ENCODE peak calls at places on chromosomes 13 and 19, in ten cellular contexts. One of them, this sample, is unnamed.

GRCh38 chr13:111036665-111037064 is 78.4 kb upstream of the ARHGEF7 start:
- DNase-seq in fibroblast of villous mesenchyme: no peak
- DNase-seq in NCI-H2029 treated with DMSO at 0.1 percent for 48 hours: no peak
- DNase-seq in mucosa of gallbladder: no peak
- DNase-seq in RKO: no peak
- DNase-seq in naive B cell: no peak
- DNase-seq in aorta: no peak
- DNase-seq in memory B cell: no peak
- DNase-seq in MCF 10A: no peak
- DNase-seq in naive thymus-derived CD4-positive, alpha-beta T cell: no peak
- DNase-seq in this sample: no peak

GRCh38 chr13:92265408-92265807 is 867.0 kb downstream of the GPC5 start:
- DNase-seq in fibroblast of villous mesenchyme: no peak
- DNase-seq in NCI-H2029 treated with DMSO at 0.1 percent for 48 hours: no peak
- DNase-seq in mucosa of gallbladder: no peak
- DNase-seq in RKO: no peak
- DNase-seq in naive B cell: no peak
- DNase-seq in aorta: no peak
- DNase-seq in memory B cell: no peak
- DNase-seq in MCF 10A: no peak
- DNase-seq in naive thymus-derived CD4-positive, alpha-beta T cell: no peak
- DNase-seq in this sample: no peak

GRCh38 chr13:59459972-59460371 is 703.8 kb downstream of the DIAPH3 start:
- DNase-seq in fibroblast of villous mesenchyme: no peak
- DNase-seq in NCI-H2029 treated with DMSO at 0.1 percent for 48 hours: no peak
- DNase-seq in mucosa of gallbladder: no peak
- DNase-seq in RKO: peak; percentile 16
- DNase-seq in naive B cell: no peak
- DNase-seq in aorta: no peak
- DNase-seq in memory B cell: no peak
- DNase-seq in MCF 10A: no peak
- DNase-seq in naive thymus-derived CD4-positive, alpha-beta T cell: no peak
- DNase-seq in this sample: no peak

GRCh38 chr19:42113641-42114348 is 18.5 kb downstream of the POU2F2 start:
- DNase-seq in fibroblast of villous mesenchyme: peak; percentile 90
- DNase-seq in NCI-H2029 treated with DMSO at 0.1 percent for 48 hours: no peak
- DNase-seq in mucosa of gallbladder: no peak
- DNase-seq in RKO: peak; percentile 99
- DNase-seq in naive B cell: peak; percentile 67
- DNase-seq in aorta: peak; percentile 81
- DNase-seq in memory B cell: peak; percentile 52
- DNase-seq in MCF 10A: peak; percentile 97
- DNase-seq in naive thymus-derived CD4-positive, alpha-beta T cell: no peak
- DNase-seq in this sample: no peak

GRCh38 chr13:83753912-83754624 is 128.2 kb downstream of the SLITRK1 start:
- DNase-seq in fibroblast of villous mesenchyme: no peak
- DNase-seq in NCI-H2029 treated with DMSO at 0.1 percent for 48 hours: no peak
- DNase-seq in mucosa of gallbladder: no peak
- DNase-seq in RKO: no peak
- DNase-seq in naive B cell: no peak
- DNase-seq in aorta: no peak
- DNase-seq in memory B cell: no peak
- DNase-seq in MCF 10A: no peak
- DNase-seq in naive thymus-derived CD4-positive, alpha-beta T cell: no peak
- DNase-seq in this sample: no peak

GRCh38 chr13:44884076-44884729 is 105.1 kb downstream of the NUFIP1 start:
- DNase-seq in fibroblast of villous mesenchyme: peak; percentile 38
- DNase-seq in NCI-H2029 treated with DMSO at 0.1 percent for 48 hours: no peak
- DNase-seq in mucosa of gallbladder: no peak
- DNase-seq in RKO: peak; percentile 60
- DNase-seq in naive B cell: no peak
- DNase-seq in aorta: no peak
- DNase-seq in memory B cell: no peak
- DNase-seq in MCF 10A: peak; percentile 11
- DNase-seq in naive thymus-derived CD4-positive, alpha-beta T cell: no peak
- DNase-seq in this sample: no peak

GRCh38 chr19:1101337-1101698 is 2.5 kb upstream of the GPX4 start:
- DNase-seq in fibroblast of villous mesenchyme: peak; percentile 82
- DNase-seq in NCI-H2029 treated with DMSO at 0.1 percent for 48 hours: no peak
- DNase-seq in mucosa of gallbladder: no peak
- DNase-seq in RKO: no peak
- DNase-seq in naive B cell: no peak
- DNase-seq in aorta: no peak
- DNase-seq in memory B cell: no peak
- DNase-seq in MCF 10A: no peak
- DNase-seq in naive thymus-derived CD4-positive, alpha-beta T cell: no peak
- DNase-seq in this sample: no peak

GRCh38 chr19:20471441-20471840 is 94.1 kb downstream of the ZNF737 start:
- DNase-seq in fibroblast of villous mesenchyme: no peak
- DNase-seq in NCI-H2029 treated with DMSO at 0.1 percent for 48 hours: no peak
- DNase-seq in mucosa of gallbladder: no peak
- DNase-seq in RKO: no peak
- DNase-seq in naive B cell: no peak
- DNase-seq in aorta: no peak
- DNase-seq in memory B cell: no peak
- DNase-seq in MCF 10A: no peak
- DNase-seq in naive thymus-derived CD4-positive, alpha-beta T cell: no peak
- DNase-seq in this sample: no peak

GRCh38 chr13:29698106-29698505 is 102.6 kb upstream of the SLC7A1 start:
- DNase-seq in fibroblast of villous mesenchyme: no peak
- DNase-seq in NCI-H2029 treated with DMSO at 0.1 percent for 48 hours: no peak
- DNase-seq in mucosa of gallbladder: no peak
- DNase-seq in RKO: no peak
- DNase-seq in naive B cell: no peak
- DNase-seq in aorta: no peak
- DNase-seq in memory B cell: no peak
- DNase-seq in MCF 10A: no peak
- DNase-seq in naive thymus-derived CD4-positive, alpha-beta T cell: no peak
- DNase-seq in this sample: no peak

GRCh38 chr19:30691767-30692516 is 319.8 kb downstream of the ZNF536 start:
- DNase-seq in fibroblast of villous mesenchyme: no peak
- DNase-seq in NCI-H2029 treated with DMSO at 0.1 percent for 48 hours: no peak
- DNase-seq in mucosa of gallbladder: no peak
- DNase-seq in RKO: no peak
- DNase-seq in naive B cell: no peak
- DNase-seq in aorta: no peak
- DNase-seq in memory B cell: no peak
- DNase-seq in MCF 10A: no peak
- DNase-seq in naive thymus-derived CD4-positive, alpha-beta T cell: no peak
- DNase-seq in this sample: no peak

GRCh38 chr13:90020536-90020935 is 1327.0 kb upstream of the MIR17HG start:
- DNase-seq in fibroblast of villous mesenchyme: no peak
- DNase-seq in NCI-H2029 treated with DMSO at 0.1 percent for 48 hours: no peak
- DNase-seq in mucosa of gallbladder: no peak
- DNase-seq in RKO: no peak
- DNase-seq in naive B cell: no peak
- DNase-seq in aorta: no peak
- DNase-seq in memory B cell: no peak
- DNase-seq in MCF 10A: no peak
- DNase-seq in naive thymus-derived CD4-positive, alpha-beta T cell: no peak
- DNase-seq in this sample: no peak